ENCODE peak calls at places on chromosomes 7 and 10, in seven cellular contexts. One of them, this sample, is unnamed.

GRCh38 chr7:18555120-18555519 is 59.6 kb downstream of the HDAC9 start:
- DNase-seq in H54: no peak
- DNase-seq in frontal cortex: no peak
- DNase-seq in memory B cell: no peak
- DNase-seq in SW 1271: no peak
- DNase-seq in T-helper 9 cell: no peak
- DNase-seq in adipocyte: peak; percentile 43
- DNase-seq in this sample: no peak

GRCh38 chr7:1611708-1612241 is 41.9 kb upstream of the PSMG3 start:
- DNase-seq in H54: peak; percentile 100
- DNase-seq in frontal cortex: peak; percentile 83
- DNase-seq in memory B cell: no peak
- DNase-seq in SW 1271: peak; percentile 35
- DNase-seq in T-helper 9 cell: no peak
- DNase-seq in adipocyte: peak; percentile 95
- DNase-seq in this sample: peak; percentile 95

GRCh38 chr10:118983263-118983662 is 46.3 kb upstream of the NANOS1 start:
- DNase-seq in H54: no peak
- DNase-seq in frontal cortex: no peak
- DNase-seq in memory B cell: no peak
- DNase-seq in SW 1271: no peak
- DNase-seq in T-helper 9 cell: no peak
- DNase-seq in adipocyte: no peak
- DNase-seq in this sample: no peak

GRCh38 chr10:48931188-48931587 is 8.5 kb downstream of the LRRC18 start:
- DNase-seq in H54: no peak
- DNase-seq in frontal cortex: no peak
- DNase-seq in memory B cell: no peak
- DNase-seq in SW 1271: no peak
- DNase-seq in T-helper 9 cell: no peak
- DNase-seq in adipocyte: no peak
- DNase-seq in this sample: no peak

GRCh38 chr10:97058521-97058920 is 127.2 kb downstream of the SLIT1 start:
- DNase-seq in H54: no peak
- DNase-seq in frontal cortex: no peak
- DNase-seq in memory B cell: no peak
- DNase-seq in SW 1271: no peak
- DNase-seq in T-helper 9 cell: no peak
- DNase-seq in adipocyte: no peak
- DNase-seq in this sample: no peak

GRCh38 chr10:132793871-132794849 is 8.2 kb upstream of the NKX6-2 start:
- DNase-seq in H54: no peak
- DNase-seq in frontal cortex: no peak
- DNase-seq in memory B cell: no peak
- DNase-seq in SW 1271: no peak
- DNase-seq in T-helper 9 cell: no peak
- DNase-seq in adipocyte: no peak
- DNase-seq in this sample: peak; percentile 31

GRCh38 chr7:23065974-23066373 is 39.6 kb upstream of the KLHL7 start:
- DNase-seq in H54: no peak
- DNase-seq in frontal cortex: no peak
- DNase-seq in memory B cell: no peak
- DNase-seq in SW 1271: no peak
- DNase-seq in T-helper 9 cell: no peak
- DNase-seq in adipocyte: no peak
- DNase-seq in this sample: peak; percentile 73

GRCh38 chr10:91032614-91033248 is 111.8 kb upstream of the ANKRD1 start:
- DNase-seq in H54: no peak
- DNase-seq in frontal cortex: no peak
- DNase-seq in memory B cell: no peak
- DNase-seq in SW 1271: no peak
- DNase-seq in T-helper 9 cell: no peak
- DNase-seq in adipocyte: no peak
- DNase-seq in this sample: peak; percentile 75

This sample was measured in foreskin fibroblast.